ENCODE peak calls at places on chromosome 9, in nine cellular contexts. L is sigmoid colon, P is tibial nerve, W is IMR-90, F is endothelial cell of umbilical vein, Y is uterus, K is Peyer's patch, N is stomach, D is right lobe of liver. O is an unnamed sample.

GRCh38 chr9:38380230-38380871 is 12.2 kb upstream of the ALDH1B1 start:
- DNase-seq in Y (no peak), N (no peak), L (peak; percentile 11), K (no peak), F (no peak), W (peak; percentile 47), P (no peak), D (no peak), O (no peak)

GRCh38 chr9:15295761-15296405 is 11.1 kb downstream of the TTC39B start:
- DNase-seq in L (no peak), P (no peak), Y (no peak), N (no peak), D (no peak), F (peak; percentile 87), K (no peak), W (peak; percentile 78), O (no peak)

GRCh38 chr9:69421908-69422801 is 97.1 kb downstream of the ENTREP1 start:
- DNase-seq in W (peak; percentile 59), K (peak; percentile 18), L (peak; percentile 77), D (peak; percentile 40), P (peak; percentile 58), Y (peak; percentile 47), N (peak; percentile 56), F (peak; percentile 66), O (no peak)

GRCh38 chr9:35686222-35687203 is 3.2 kb downstream of the TPM2 start:
- DNase-seq in N (no peak), D (no peak), P (no peak), F (no peak), L (no peak), W (peak; percentile 60), K (no peak), Y (no peak), O (no peak)

GRCh38 chr9:124814178-124814535 is 37.2 kb downstream of the OLFML2A start:
- DNase-seq in N (no peak), Y (no peak), K (no peak), P (no peak), D (no peak), L (no peak), W (no peak), F (no peak), O (no peak)

GRCh38 chr9:83966209-83966582 is 13.8 kb downstream of the HNRNPK start:
- DNase-seq in D (no peak), F (no peak), Y (no peak), P (no peak), W (no peak), N (no peak), L (no peak), K (no peak), O (peak; percentile 45)

GRCh38 chr9:19298601-19299000 is 68.1 kb downstream of the DENND4C start:
- DNase-seq in Y (no peak), L (no peak), N (no peak), K (no peak), P (no peak), W (no peak), D (no peak), F (no peak), O (no peak)

GRCh38 chr9:128635266-128636023 is 21.2 kb downstream of the DYNC2I2 start:
- DNase-seq in Y (peak; percentile 87), K (no peak), N (peak; percentile 93), P (peak; percentile 59), W (peak; percentile 94), D (peak; percentile 93), L (peak; percentile 92), F (peak; percentile 86), O (peak; percentile 82)

GRCh38 chr9:104748359-104749031 is 1.0 kb downstream of the NIPSNAP3A start:
- DNase-seq in L (no peak), W (peak; percentile 13), F (peak; percentile 50), K (no peak), N (no peak), D (no peak), P (no peak), Y (no peak), O (no peak)

GRCh38 chr9:89021154-89021803 is 30.0 kb downstream of the S1PR3 start:
- DNase-seq in Y (peak; percentile 73), P (peak; percentile 61), D (no peak), W (peak; percentile 94), N (peak; percentile 39), L (no peak), F (peak; percentile 18), K (no peak), O (no peak)

GRCh38 chr9:108889649-108890067 is 27.6 kb downstream of the ACTL7A start:
- DNase-seq in N (no peak), K (no peak), P (no peak), Y (no peak), F (peak; percentile 32), L (no peak), D (no peak), W (peak; percentile 67), O (no peak)
- TF ChIP-seq CTCF in N (no peak), K (no peak), P (no peak), Y (peak; percentile 7), F (no peak), L (no peak), D (peak; percentile 35), W (peak; percentile 44), O (no peak)

GRCh38 chr9:135960328-135961276 is 571 bp downstream of the UBAC1 start:
- DNase-seq in Y (peak; percentile 31), N (peak; percentile 35), P (peak; percentile 23), K (no peak), W (no peak), L (no peak), F (peak; percentile 29), D (no peak), O (no peak)
- TF ChIP-seq POLR2A in Y (no peak), N (no peak), P (no peak), K (no peak), W (no peak), L (no peak), F (no peak), D (peak; percentile 35), O (no peak)

DNA sequence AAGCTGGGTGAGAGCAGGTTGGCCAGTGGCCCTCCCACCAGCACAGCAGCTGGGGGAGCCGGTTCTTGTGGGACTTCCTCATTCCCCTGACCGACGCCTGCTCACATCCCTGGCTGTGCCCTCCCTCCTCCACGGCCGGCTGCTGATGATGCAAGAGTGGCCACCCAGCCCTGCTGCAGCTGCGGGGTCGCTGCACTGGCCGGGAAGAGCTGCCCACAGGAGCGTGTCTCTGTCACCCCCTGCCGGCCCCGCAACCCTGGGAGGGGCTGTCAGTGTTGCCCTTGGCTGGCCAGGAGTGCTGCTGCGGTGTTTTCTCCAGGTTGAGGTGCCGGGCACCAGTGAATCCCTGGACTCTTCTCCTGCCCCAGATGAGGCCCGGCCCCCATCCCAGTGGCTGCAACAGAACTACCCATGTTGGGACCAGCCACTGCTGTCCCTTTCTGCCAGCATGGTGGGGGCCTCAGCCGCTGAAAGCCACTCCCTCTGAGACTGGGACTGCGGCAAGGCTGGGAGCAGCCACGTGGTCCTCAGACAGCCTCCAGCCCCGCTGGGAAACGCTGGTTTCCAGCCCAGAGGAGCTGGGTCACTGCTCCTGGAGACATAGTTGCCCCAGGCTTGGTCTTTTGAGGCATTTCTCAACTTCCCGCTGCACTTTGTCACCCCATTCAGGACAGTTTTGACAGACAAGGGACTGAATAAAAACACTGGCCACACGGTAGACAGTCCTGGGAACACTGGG is 739 bp downstream of the CARD9 start:
- DNase-seq in Y (peak; percentile 58), W (peak; percentile 86), D (peak; percentile 76), L (peak; percentile 82), F (peak; percentile 12), N (peak; percentile 69), P (peak; percentile 53), K (peak; percentile 28), O (no peak)
- TF ChIP-seq CTCF in Y (peak; percentile 28), W (peak; percentile 50), D (no peak), L (no peak), F (no peak), N (no peak), P (peak; percentile 46), K (no peak), O (no peak)

DNA sequence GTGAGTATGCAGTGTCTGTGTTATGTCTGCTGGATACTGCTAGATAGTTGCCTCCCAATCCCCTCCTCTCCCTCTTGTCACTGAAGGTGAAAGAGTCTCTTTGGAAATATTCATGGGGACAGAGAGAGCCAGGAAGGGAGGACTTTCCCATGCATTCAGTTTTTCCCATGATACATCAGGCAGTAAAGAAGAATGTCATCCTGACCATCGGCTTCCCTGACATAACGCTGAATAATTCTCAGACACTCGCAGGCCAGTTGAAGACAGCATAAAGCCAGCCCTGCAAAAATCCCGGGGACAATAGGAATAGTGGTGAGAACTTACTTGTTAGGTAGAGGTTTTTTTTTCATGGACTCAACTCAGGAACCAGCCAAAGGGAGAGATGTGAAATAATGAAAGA is 58.1 kb downstream of the KLF4 start:
- DNase-seq in L (no peak), D (no peak), N (no peak), F (no peak), Y (no peak), P (no peak), W (no peak), K (no peak), O (no peak)
- TF ChIP-seq POLR2A in L (no peak), D (no peak), N (no peak), F (no peak), Y (no peak), P (no peak), W (no peak), K (no peak), O (no peak)

GRCh38 chr9:2132484-2133082 is 117.4 kb downstream of the SMARCA2 start:
- DNase-seq in W (peak; percentile 54), P (no peak), K (no peak), N (no peak), Y (no peak), D (no peak), L (no peak), F (peak; percentile 42), O (no peak)
- TF ChIP-seq CTCF in W (peak; percentile 71), P (peak; percentile 68), K (peak; percentile 51), N (peak; percentile 74), Y (peak; percentile 83), D (peak; percentile 65), L (no peak), F (peak; percentile 40), O (no peak)

DNA sequence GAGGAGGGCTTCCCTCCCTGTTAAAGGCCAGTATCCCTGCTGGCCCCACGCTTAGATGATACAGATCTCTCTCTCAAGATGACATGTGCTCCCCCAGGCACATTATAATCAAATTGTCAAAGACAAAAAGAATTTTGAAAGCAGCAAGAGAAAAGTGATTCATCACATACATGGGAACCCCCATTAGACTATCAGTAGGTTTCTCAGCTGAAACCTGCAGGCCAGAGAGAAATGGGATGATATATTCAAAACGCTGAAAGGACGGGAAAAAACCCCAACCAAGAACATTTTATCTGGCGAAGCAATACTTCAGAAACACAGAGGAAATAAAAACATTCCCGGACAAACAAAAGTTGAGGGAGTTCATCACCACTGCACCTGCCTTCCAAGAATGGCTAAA is 78.7 kb downstream of the CAMSAP1 start:
- DNase-seq in F (no peak), K (no peak), Y (no peak), P (no peak), D (no peak), L (no peak), N (no peak), W (no peak), O (no peak)
- TF ChIP-seq POLR2A in F (no peak), K (no peak), Y (no peak), P (no peak), D (no peak), L (no peak), N (no peak), W (no peak), O (no peak)